ENCODE peak calls at places on chromosome 2, in eight cellular contexts. P, X, Y, S, Q, M, U and I are unnamed samples.

GRCh38 chr2:18749912-18750526 is 160.7 kb upstream of the NT5C1B start:
- DNase-seq in Q (no peak), S (peak; percentile 65), Y (peak; percentile 45), P (peak; percentile 49), M (peak; percentile 34), X (peak; percentile 92), U (no peak), I (no peak)

GRCh38 chr2:33372940-33373553 is 103.4 kb upstream of the RASGRP3 start:
- DNase-seq in Q (no peak), M (no peak), U (no peak), Y (peak; percentile 32), X (no peak), S (no peak), P (no peak), I (no peak)

GRCh38 chr2:219209818-219210571 is 3.4 kb downstream of the ZFAND2B start:
- DNase-seq in X (no peak), M (no peak), Q (no peak), P (no peak), Y (no peak), U (no peak), S (no peak), I (no peak)

GRCh38 chr2:178829299-178829698 is 22.1 kb upstream of the TTN start:
- DNase-seq in Y (peak; percentile 29), S (no peak), X (no peak), U (no peak), P (no peak), M (no peak), Q (no peak), I (no peak)

GRCh38 chr2:226354434-226354833 is 445.2 kb downstream of the IRS1 start:
- DNase-seq in Q (no peak), X (peak; percentile 21), Y (peak; percentile 73), M (no peak), S (no peak), P (no peak), U (no peak), I (no peak)

GRCh38 chr2:205698556-205699282 is 16.4 kb downstream of the NRP2 start:
- DNase-seq in M (no peak), P (no peak), S (no peak), Q (no peak), X (no peak), U (no peak), Y (peak; percentile 74), I (no peak)

GRCh38 chr2:110794390-110794789 is 62.0 kb downstream of the ACOXL start:
- DNase-seq in X (no peak), U (no peak), S (no peak), M (no peak), P (no peak), Q (no peak), Y (no peak), I (no peak)

GRCh38 chr2:36951574-36951973 is 14.8 kb downstream of the STRN start:
- DNase-seq in P (no peak), S (no peak), U (no peak), X (peak; percentile 42), Y (peak; percentile 57), Q (no peak), M (no peak), I (no peak)

GRCh38 chr2:142974288-142975024 is 97.0 kb downstream of the KYNU start:
- DNase-seq in X (peak; percentile 29), S (no peak), M (no peak), Q (no peak), P (no peak), Y (peak; percentile 54), U (no peak), I (no peak)

GRCh38 chr2:219475697-219476604 is 22.7 kb upstream of the GMPPA start:
- DNase-seq in P (peak; percentile 78), Y (peak; percentile 65), U (peak; percentile 75), X (peak; percentile 73), M (no peak), S (peak; percentile 72), Q (peak; percentile 83), I (peak; percentile 34)

GRCh38 chr2:85852979-85853498 is 35.8 kb downstream of the ST3GAL5 start:
- DNase-seq in Y (no peak), Q (no peak), X (no peak), M (peak; percentile 25), S (peak; percentile 64), U (peak; percentile 62), P (peak; percentile 55), I (peak; percentile 50)

GRCh38 chr2:85854166-85854509 is 34.7 kb downstream of the ST3GAL5 start:
- DNase-seq in P (no peak), Q (no peak), U (no peak), X (no peak), Y (no peak), M (no peak), S (peak; percentile 54), I (no peak)

GRCh38 chr2:85854897-85855296 is 33.9 kb downstream of the ST3GAL5 start:
- DNase-seq in Q (no peak), Y (no peak), P (no peak), X (no peak), U (no peak), S (peak; percentile 13), M (no peak), I (no peak)

GRCh38 chr2:85852078-85852790 is 36.6 kb downstream of the ST3GAL5 start:
- DNase-seq in Q (no peak), P (no peak), Y (no peak), U (no peak), S (peak; percentile 23), M (no peak), X (no peak), I (no peak)

GRCh38 chr2:85853499-85854165 is 35.2 kb downstream of the ST3GAL5 start:
- DNase-seq in U (no peak), Y (no peak), S (no peak), M (no peak), P (no peak), Q (no peak), X (no peak), I (peak; percentile 18)
- H3K4me1 ChIP-seq in U (peaks cover 13% of the 10 kb centered on the region), Y (no peaks in the 10 kb centered on the region), S (no peaks in the 10 kb centered on the region), M (peaks cover 4% of the 10 kb centered on the region), P (peaks cover 23% of the 10 kb centered on the region), Q (peaks cover 8% of the 10 kb centered on the region), X (peaks cover 27% of the 10 kb centered on the region), I (peaks cover 34% of the 10 kb centered on the region)

GRCh38 chr2:45007961-45008295 is 1.3 kb downstream of the SIX2 start:
- DNase-seq in Q (no peak), Y (no peak), P (no peak), M (no peak), S (no peak), X (no peak), U (no peak), I (no peak)
- H3K27me3 ChIP-seq in Q (no peaks in the 10 kb centered on the region), Y (peaks cover 92% of the 10 kb centered on the region), P (peaks cover 100% of the 10 kb centered on the region), M (peaks cover 72% of the 10 kb centered on the region), S (peaks cover 15% of the 10 kb centered on the region), X (peaks cover 2% of the 10 kb centered on the region), U (peaks cover 97% of the 10 kb centered on the region), I (peaks cover 64% of the 10 kb centered on the region)

DNA sequence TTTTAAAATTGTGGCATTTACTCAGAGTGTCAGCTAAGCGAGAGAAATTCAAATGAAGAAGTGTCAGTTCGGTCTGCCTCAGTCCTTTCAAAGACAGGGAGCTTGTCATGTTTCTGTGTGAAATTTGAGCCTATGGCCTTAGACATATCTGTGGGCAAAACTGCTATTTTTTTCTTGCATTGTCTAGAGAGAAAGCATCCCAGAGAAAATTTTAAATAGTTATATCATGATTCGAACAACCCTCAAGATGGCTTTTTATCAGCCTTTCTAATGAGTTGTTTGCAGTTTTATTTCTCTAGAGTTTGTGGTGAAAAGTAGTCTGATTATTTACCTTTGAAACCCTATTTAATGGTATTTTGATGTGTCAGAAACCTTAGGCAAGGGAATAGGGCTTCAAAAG is 50.2 kb upstream of the KCNE4 start:
- DNase-seq in X (peak; percentile 44), S (no peak), Q (no peak), U (no peak), P (no peak), Y (peak; percentile 80), M (no peak), I (no peak)
- H3K4me3 ChIP-seq in X (no peak overlapping the region), S (no peak overlapping the region), Q (no peak overlapping the region), U (no peak overlapping the region), P (no peak overlapping the region), Y (no peak overlapping the region), M (no peak overlapping the region), I (no peak overlapping the region)

GRCh38 chr2:62576276-62576939 is 70.4 kb upstream of the TMEM17 start:
- DNase-seq in U (no peak), Q (peak; percentile 50), X (no peak), M (no peak), S (no peak), P (no peak), Y (no peak), I (no peak)
- H3K4me1 ChIP-seq in U (no peaks in the 10 kb centered on the region), Q (peaks cover 38% of the 10 kb centered on the region), X (peaks cover 46% of the 10 kb centered on the region), M (peaks cover 4% of the 10 kb centered on the region), S (no peaks in the 10 kb centered on the region), P (peaks cover 28% of the 10 kb centered on the region), Y (peaks cover 20% of the 10 kb centered on the region), I (no peaks in the 10 kb centered on the region)

GRCh38 chr2:61786876-61787275 is 67.0 kb downstream of the FAM161A start:
- DNase-seq in Q (no peak), Y (no peak), U (no peak), P (no peak), S (no peak), X (no peak), M (no peak), I (no peak)

GRCh38 chr2:61785583-61785982 is 68.3 kb downstream of the FAM161A start:
- DNase-seq in X (no peak), P (no peak), U (no peak), Y (no peak), M (no peak), Q (no peak), S (no peak), I (no peak)

GRCh38 chr2:61789807-61790602 is 63.9 kb downstream of the FAM161A start:
- DNase-seq in U (no peak), P (no peak), Y (no peak), S (no peak), X (no peak), Q (no peak), M (no peak), I (no peak)

GRCh38 chr2:61787941-61788340 is 65.9 kb downstream of the FAM161A start:
- DNase-seq in Q (no peak), U (no peak), P (no peak), X (no peak), M (no peak), Y (no peak), S (no peak), I (no peak)

GRCh38 chr2:61784643-61785042 is 69.2 kb downstream of the FAM161A start:
- DNase-seq in X (no peak), M (no peak), U (no peak), Q (no peak), Y (no peak), S (no peak), P (no peak), I (no peak)
- H3K27me3 ChIP-seq in X (no peaks in the 10 kb centered on the region), M (no peaks in the 10 kb centered on the region), U (no peaks in the 10 kb centered on the region), Q (no peaks in the 10 kb centered on the region), Y (no peaks in the 10 kb centered on the region), S (no peaks in the 10 kb centered on the region), P (peaks cover 7% of the 10 kb centered on the region), I (no peaks in the 10 kb centered on the region)

DNA sequence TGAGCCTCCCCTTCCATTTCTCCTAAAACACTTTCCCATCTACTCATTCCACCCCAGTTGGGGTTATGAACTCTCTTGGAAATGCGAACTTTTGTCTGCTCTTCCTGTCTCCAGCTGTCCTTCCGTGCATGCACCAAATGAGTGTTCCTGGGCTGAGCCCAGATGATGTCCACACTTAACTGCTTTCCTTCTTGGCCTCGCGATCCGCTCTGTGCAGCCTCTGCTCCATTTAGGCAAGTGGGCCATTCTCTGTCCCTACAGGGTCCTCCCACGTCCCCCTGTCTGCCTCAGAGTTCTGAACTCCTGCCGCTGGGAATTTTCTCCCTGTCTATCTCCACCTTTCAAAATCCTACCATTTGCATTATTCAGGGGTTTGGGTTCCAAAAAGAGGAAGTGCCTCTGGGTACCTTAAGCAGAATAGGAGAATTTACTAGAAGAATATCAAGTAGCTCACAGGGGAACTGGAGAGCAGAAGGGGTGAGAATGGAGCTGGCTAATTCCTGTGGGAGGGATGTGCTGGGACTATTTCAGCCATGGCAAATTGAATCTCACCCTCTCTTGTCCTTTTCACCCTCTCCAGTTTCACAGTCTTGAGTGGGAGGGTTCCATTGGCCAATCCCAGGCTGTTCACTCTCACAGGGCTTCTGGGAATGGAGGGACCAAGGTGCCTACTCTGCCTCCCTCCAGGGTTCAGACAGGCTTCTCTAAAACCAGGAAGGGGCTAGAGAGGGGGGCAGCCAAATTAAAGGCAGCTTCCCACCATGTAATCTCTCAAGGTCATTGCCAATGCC is 4.6 kb upstream of the NCK2 start:
- DNase-seq in P (no peak), M (no peak), S (no peak), U (no peak), Y (no peak), X (no peak), Q (no peak), I (no peak)
- H3K4me3 ChIP-seq in P (no peak overlapping the region), M (no peak overlapping the region), S (no peak overlapping the region), U (no peak overlapping the region), Y (no peak overlapping the region), X (no peak overlapping the region), Q (no peak overlapping the region), I (no peak overlapping the region)